ENCODE peak calls at places on chromosomes 2 and 18, in ten cellular contexts. One of them, this sample, is unnamed.
A peak's percentile ranks its signal among the peaks of the same experiment; 100 is the strongest.

GRCh38 chr2:165161510-165161909 is 42.3 kb downstream of the SCN3A start:
- DNase-seq in prostate gland: no peak
- DNase-seq in transverse colon: no peak
- DNase-seq in stimulated activated CD4-positive, alpha-beta T cell treated with anti-CD3 and anti-CD28 coated beads, Interleukin-1b, Interleukin-23, amount 100 ng/mL, for 48 hours: no peak
- DNase-seq in EL: peak; percentile 33
- DNase-seq in HEK293T: no peak
- DNase-seq in HFFc6: no peak
- DNase-seq in WTC11: no peak
- DNase-seq in astrocyte of the cerebellum: peak; percentile 67
- DNase-seq in head of caudate nucleus: no peak
- DNase-seq in this sample: no peak

GRCh38 chr2:240896871-240897692 is 1.1 kb upstream of the MAB21L4 start:
- DNase-seq in prostate gland: peak; percentile 52
- DNase-seq in transverse colon: peak; percentile 65
- DNase-seq in stimulated activated CD4-positive, alpha-beta T cell treated with anti-CD3 and anti-CD28 coated beads, Interleukin-1b, Interleukin-23, amount 100 ng/mL, for 48 hours: no peak
- DNase-seq in EL: no peak
- DNase-seq in HEK293T: no peak
- DNase-seq in HFFc6: no peak
- DNase-seq in WTC11: no peak
- DNase-seq in astrocyte of the cerebellum: no peak
- DNase-seq in head of caudate nucleus: no peak
- DNase-seq in this sample: no peak

GRCh38 chr2:180690611-180691010 is 289.8 kb upstream of the UBE2E3 start:
- DNase-seq in prostate gland: no peak
- DNase-seq in transverse colon: no peak
- DNase-seq in stimulated activated CD4-positive, alpha-beta T cell treated with anti-CD3 and anti-CD28 coated beads, Interleukin-1b, Interleukin-23, amount 100 ng/mL, for 48 hours: no peak
- DNase-seq in EL: peak; percentile 9
- DNase-seq in HEK293T: no peak
- DNase-seq in HFFc6: peak; percentile 82
- DNase-seq in WTC11: no peak
- DNase-seq in astrocyte of the cerebellum: no peak
- DNase-seq in head of caudate nucleus: no peak
- DNase-seq in this sample: no peak

GRCh38 chr2:224884188-224884587 is 158.1 kb downstream of the DOCK10 start:
- DNase-seq in prostate gland: no peak
- DNase-seq in transverse colon: no peak
- DNase-seq in stimulated activated CD4-positive, alpha-beta T cell treated with anti-CD3 and anti-CD28 coated beads, Interleukin-1b, Interleukin-23, amount 100 ng/mL, for 48 hours: no peak
- DNase-seq in EL: peak; percentile 24
- DNase-seq in HEK293T: no peak
- DNase-seq in HFFc6: peak; percentile 25
- DNase-seq in WTC11: no peak
- DNase-seq in astrocyte of the cerebellum: no peak
- DNase-seq in head of caudate nucleus: no peak
- DNase-seq in this sample: no peak

GRCh38 chr2:158921599-158922408 is 46.6 kb upstream of the TANC1 start:
- DNase-seq in prostate gland: no peak
- DNase-seq in transverse colon: no peak
- DNase-seq in stimulated activated CD4-positive, alpha-beta T cell treated with anti-CD3 and anti-CD28 coated beads, Interleukin-1b, Interleukin-23, amount 100 ng/mL, for 48 hours: no peak
- DNase-seq in EL: no peak
- DNase-seq in HEK293T: no peak
- DNase-seq in HFFc6: no peak
- DNase-seq in WTC11: peak; percentile 24
- DNase-seq in astrocyte of the cerebellum: no peak
- DNase-seq in head of caudate nucleus: no peak
- DNase-seq in this sample: no peak

GRCh38 chr2:17156086-17156485 is 362.2 kb downstream of the RAD51AP2 start:
- DNase-seq in prostate gland: no peak
- DNase-seq in transverse colon: no peak
- DNase-seq in stimulated activated CD4-positive, alpha-beta T cell treated with anti-CD3 and anti-CD28 coated beads, Interleukin-1b, Interleukin-23, amount 100 ng/mL, for 48 hours: no peak
- DNase-seq in EL: no peak
- DNase-seq in HEK293T: no peak
- DNase-seq in HFFc6: no peak
- DNase-seq in WTC11: no peak
- DNase-seq in astrocyte of the cerebellum: no peak
- DNase-seq in head of caudate nucleus: no peak
- DNase-seq in this sample: no peak

GRCh38 chr2:231820786-231821303 is 34.6 kb downstream of the COPS7B start:
- DNase-seq in prostate gland: no peak
- DNase-seq in transverse colon: no peak
- DNase-seq in stimulated activated CD4-positive, alpha-beta T cell treated with anti-CD3 and anti-CD28 coated beads, Interleukin-1b, Interleukin-23, amount 100 ng/mL, for 48 hours: no peak
- DNase-seq in EL: no peak
- DNase-seq in HEK293T: no peak
- DNase-seq in HFFc6: no peak
- DNase-seq in WTC11: no peak
- DNase-seq in astrocyte of the cerebellum: no peak
- DNase-seq in head of caudate nucleus: no peak
- DNase-seq in this sample: no peak

GRCh38 chr2:218434456-218434855 is 15.5 kb downstream of the VIL1 start:
- DNase-seq in prostate gland: no peak
- DNase-seq in transverse colon: no peak
- DNase-seq in stimulated activated CD4-positive, alpha-beta T cell treated with anti-CD3 and anti-CD28 coated beads, Interleukin-1b, Interleukin-23, amount 100 ng/mL, for 48 hours: no peak
- DNase-seq in EL: no peak
- DNase-seq in HEK293T: no peak
- DNase-seq in HFFc6: no peak
- DNase-seq in WTC11: no peak
- DNase-seq in astrocyte of the cerebellum: no peak
- DNase-seq in head of caudate nucleus: no peak
- DNase-seq in this sample: no peak

GRCh38 chr2:58834404-58834803 is 593.3 kb upstream of the FANCL start:
- DNase-seq in prostate gland: no peak
- DNase-seq in transverse colon: no peak
- DNase-seq in stimulated activated CD4-positive, alpha-beta T cell treated with anti-CD3 and anti-CD28 coated beads, Interleukin-1b, Interleukin-23, amount 100 ng/mL, for 48 hours: no peak
- DNase-seq in EL: peak; percentile 26
- DNase-seq in HEK293T: peak; percentile 42
- DNase-seq in HFFc6: no peak
- DNase-seq in WTC11: peak; percentile 73
- DNase-seq in astrocyte of the cerebellum: peak; percentile 23
- DNase-seq in head of caudate nucleus: no peak
- DNase-seq in this sample: peak; percentile 2

GRCh38 chr2:164967781-164968228 is 12.5 kb upstream of the SLC38A11 start:
- DNase-seq in prostate gland: peak; percentile 88
- DNase-seq in transverse colon: no peak
- DNase-seq in stimulated activated CD4-positive, alpha-beta T cell treated with anti-CD3 and anti-CD28 coated beads, Interleukin-1b, Interleukin-23, amount 100 ng/mL, for 48 hours: no peak
- DNase-seq in EL: peak; percentile 86
- DNase-seq in HEK293T: no peak
- DNase-seq in HFFc6: peak; percentile 99
- DNase-seq in WTC11: no peak
- DNase-seq in astrocyte of the cerebellum: peak; percentile 86
- DNase-seq in head of caudate nucleus: no peak
- DNase-seq in this sample: no peak

GRCh38 chr2:160087854-160088745 is 25.7 kb upstream of the PLA2R1 start:
- DNase-seq in prostate gland: no peak
- DNase-seq in transverse colon: no peak
- DNase-seq in stimulated activated CD4-positive, alpha-beta T cell treated with anti-CD3 and anti-CD28 coated beads, Interleukin-1b, Interleukin-23, amount 100 ng/mL, for 48 hours: no peak
- DNase-seq in EL: peak; percentile 43
- DNase-seq in HEK293T: peak; percentile 23
- DNase-seq in HFFc6: no peak
- DNase-seq in WTC11: no peak
- DNase-seq in astrocyte of the cerebellum: no peak
- DNase-seq in head of caudate nucleus: no peak
- DNase-seq in this sample: peak; percentile 54

GRCh38 chr18:42086288-42086687 is 131.3 kb downstream of the PIK3C3 start:
- DNase-seq in prostate gland: no peak
- DNase-seq in transverse colon: no peak
- DNase-seq in stimulated activated CD4-positive, alpha-beta T cell treated with anti-CD3 and anti-CD28 coated beads, Interleukin-1b, Interleukin-23, amount 100 ng/mL, for 48 hours: no peak
- DNase-seq in EL: peak; percentile 70
- DNase-seq in HEK293T: no peak
- DNase-seq in HFFc6: peak; percentile 71
- DNase-seq in WTC11: no peak
- DNase-seq in astrocyte of the cerebellum: no peak
- DNase-seq in head of caudate nucleus: no peak
- DNase-seq in this sample: no peak

GRCh38 chr2:55734726-55735125 is 41.1 kb upstream of the PNPT1 start:
- DNase-seq in prostate gland: no peak
- DNase-seq in transverse colon: no peak
- DNase-seq in stimulated activated CD4-positive, alpha-beta T cell treated with anti-CD3 and anti-CD28 coated beads, Interleukin-1b, Interleukin-23, amount 100 ng/mL, for 48 hours: no peak
- DNase-seq in EL: no peak
- DNase-seq in HEK293T: no peak
- DNase-seq in HFFc6: no peak
- DNase-seq in WTC11: no peak
- DNase-seq in astrocyte of the cerebellum: no peak
- DNase-seq in head of caudate nucleus: no peak
- DNase-seq in this sample: no peak

GRCh38 chr2:219441451-219442205 is 7.0 kb downstream of the SPEG start:
- DNase-seq in prostate gland: peak; percentile 39
- DNase-seq in transverse colon: peak; percentile 55
- DNase-seq in stimulated activated CD4-positive, alpha-beta T cell treated with anti-CD3 and anti-CD28 coated beads, Interleukin-1b, Interleukin-23, amount 100 ng/mL, for 48 hours: peak; percentile 24
- DNase-seq in EL: peak; percentile 76
- DNase-seq in HEK293T: peak; percentile 85
- DNase-seq in HFFc6: peak; percentile 74
- DNase-seq in WTC11: peak; percentile 62
- DNase-seq in astrocyte of the cerebellum: no peak
- DNase-seq in head of caudate nucleus: peak; percentile 34
- DNase-seq in this sample: no peak

GRCh38 chr18:11520536-11520935 is 88.9 kb upstream of the SLC35G4 start:
- DNase-seq in prostate gland: no peak
- DNase-seq in transverse colon: no peak
- DNase-seq in stimulated activated CD4-positive, alpha-beta T cell treated with anti-CD3 and anti-CD28 coated beads, Interleukin-1b, Interleukin-23, amount 100 ng/mL, for 48 hours: no peak
- DNase-seq in EL: no peak
- DNase-seq in HEK293T: no peak
- DNase-seq in HFFc6: no peak
- DNase-seq in WTC11: no peak
- DNase-seq in astrocyte of the cerebellum: peak; percentile 39
- DNase-seq in head of caudate nucleus: no peak
- DNase-seq in this sample: no peak

GRCh38 chr18:5770176-5770575 is 125.1 kb downstream of the TMEM200C start:
- DNase-seq in prostate gland: no peak
- DNase-seq in transverse colon: no peak
- DNase-seq in stimulated activated CD4-positive, alpha-beta T cell treated with anti-CD3 and anti-CD28 coated beads, Interleukin-1b, Interleukin-23, amount 100 ng/mL, for 48 hours: no peak
- DNase-seq in EL: no peak
- DNase-seq in HEK293T: no peak
- DNase-seq in HFFc6: no peak
- DNase-seq in WTC11: no peak
- DNase-seq in astrocyte of the cerebellum: no peak
- DNase-seq in head of caudate nucleus: no peak
- DNase-seq in this sample: no peak

GRCh38 chr2:128497461-128497860 is 178.8 kb upstream of the HS6ST1 start:
- DNase-seq in prostate gland: no peak
- DNase-seq in transverse colon: no peak
- DNase-seq in stimulated activated CD4-positive, alpha-beta T cell treated with anti-CD3 and anti-CD28 coated beads, Interleukin-1b, Interleukin-23, amount 100 ng/mL, for 48 hours: no peak
- DNase-seq in EL: no peak
- DNase-seq in HEK293T: no peak
- DNase-seq in HFFc6: no peak
- DNase-seq in WTC11: no peak
- DNase-seq in astrocyte of the cerebellum: no peak
- DNase-seq in head of caudate nucleus: no peak
- DNase-seq in this sample: no peak

GRCh38 chr2:121696410-121696930 is 40.2 kb downstream of the NIFK start:
- DNase-seq in prostate gland: no peak
- DNase-seq in transverse colon: no peak
- DNase-seq in stimulated activated CD4-positive, alpha-beta T cell treated with anti-CD3 and anti-CD28 coated beads, Interleukin-1b, Interleukin-23, amount 100 ng/mL, for 48 hours: no peak
- DNase-seq in EL: no peak
- DNase-seq in HEK293T: no peak
- DNase-seq in HFFc6: no peak
- DNase-seq in WTC11: no peak
- DNase-seq in astrocyte of the cerebellum: no peak
- DNase-seq in head of caudate nucleus: no peak
- DNase-seq in this sample: no peak

GRCh38 chr18:48398074-48398473 is 11.1 kb downstream of the ZBTB7C start:
- DNase-seq in prostate gland: no peak
- DNase-seq in transverse colon: no peak
- DNase-seq in stimulated activated CD4-positive, alpha-beta T cell treated with anti-CD3 and anti-CD28 coated beads, Interleukin-1b, Interleukin-23, amount 100 ng/mL, for 48 hours: no peak
- DNase-seq in EL: no peak
- DNase-seq in HEK293T: no peak
- DNase-seq in HFFc6: no peak
- DNase-seq in WTC11: no peak
- DNase-seq in astrocyte of the cerebellum: no peak
- DNase-seq in head of caudate nucleus: no peak
- DNase-seq in this sample: no peak

GRCh38 chr2:56754627-56755026 is 570.8 kb downstream of the CCDC85A start:
- DNase-seq in prostate gland: no peak
- DNase-seq in transverse colon: no peak
- DNase-seq in stimulated activated CD4-positive, alpha-beta T cell treated with anti-CD3 and anti-CD28 coated beads, Interleukin-1b, Interleukin-23, amount 100 ng/mL, for 48 hours: no peak
- DNase-seq in EL: no peak
- DNase-seq in HEK293T: no peak
- DNase-seq in HFFc6: no peak
- DNase-seq in WTC11: no peak
- DNase-seq in astrocyte of the cerebellum: no peak
- DNase-seq in head of caudate nucleus: no peak
- DNase-seq in this sample: no peak

This sample was measured in erythroblast.